ENCODE peak calls at places on chromosomes 2 and 18, in five cellular contexts. G is kidney, K is tibial artery, W is mesothelial cell of epicardium, M is uterus. D is an unnamed sample.

GRCh38 chr18:48674198-48674721 is 135.4 kb downstream of the CTIF start:
- DNase-seq in G (no peak), K (no peak), M (no peak), W (peak; percentile 2), D (no peak)

GRCh38 chr2:72544554-72544953 is 281.3 kb downstream of the EXOC6B start:
- DNase-seq in M (no peak), G (no peak), K (no peak), W (no peak), D (no peak)

GRCh38 chr18:76390452-76391035 is 104.5 kb downstream of the ZNF516 start:
- DNase-seq in G (no peak), M (peak; percentile 26), W (no peak), K (no peak), D (no peak)

GRCh38 chr2:69167469-69167822 is 154.5 kb downstream of the ANTXR1 start:
- DNase-seq in M (no peak), W (no peak), K (no peak), G (no peak), D (no peak)

GRCh38 chr18:7663305-7664023 is 96.3 kb downstream of the PTPRM start:
- DNase-seq in W (no peak), M (no peak), K (no peak), G (no peak), D (no peak)

GRCh38 chr18:49944681-49945080 is 131.3 kb upstream of the ACAA2 start:
- DNase-seq in K (no peak), W (no peak), M (no peak), G (no peak), D (no peak)

GRCh38 chr2:157523270-157524059 is 79.6 kb upstream of the CYTIP start:
- DNase-seq in G (no peak), W (no peak), M (no peak), K (no peak), D (no peak)

GRCh38 chr2:10993001-10993481 is 81.3 kb downstream of the KCNF1 start:
- DNase-seq in G (no peak), W (no peak), K (no peak), M (no peak), D (no peak)

GRCh38 chr18:43665239-43665788 is 388.0 kb upstream of the SYT4 start:
- DNase-seq in M (no peak), K (no peak), G (no peak), W (no peak), D (no peak)

GRCh38 chr2:189524746-189525145 is 55.8 kb downstream of the SLC40A1 start:
- DNase-seq in K (no peak), M (no peak), W (no peak), G (no peak), D (no peak)

GRCh38 chr18:25662247-25662646 is 310.3 kb upstream of the ZNF521 start:
- DNase-seq in W (no peak), G (no peak), K (no peak), M (no peak), D (no peak)

GRCh38 chr18:39958876-39959275 is 1996.2 kb upstream of the PIK3C3 start:
- DNase-seq in W (no peak), M (no peak), G (no peak), K (no peak), D (no peak)

GRCh38 chr2:214934006-214934405 is 124.5 kb upstream of the BARD1 start:
- DNase-seq in K (no peak), G (no peak), W (no peak), M (no peak), D (no peak)

GRCh38 chr18:2978626-2979025 is 34.3 kb downstream of the LPIN2 start:
- DNase-seq in W (no peak), K (no peak), G (no peak), M (no peak), D (no peak)

GRCh38 chr18:23077493-23078256 is 57.6 kb upstream of the CABLES1 start:
- DNase-seq in M (no peak), K (no peak), G (peak; percentile 23), W (no peak), D (no peak)
- TF ChIP-seq CTCF in M (no peak), K (no peak), G (peak; percentile 54), W (no peak), D (no peak)

DNA sequence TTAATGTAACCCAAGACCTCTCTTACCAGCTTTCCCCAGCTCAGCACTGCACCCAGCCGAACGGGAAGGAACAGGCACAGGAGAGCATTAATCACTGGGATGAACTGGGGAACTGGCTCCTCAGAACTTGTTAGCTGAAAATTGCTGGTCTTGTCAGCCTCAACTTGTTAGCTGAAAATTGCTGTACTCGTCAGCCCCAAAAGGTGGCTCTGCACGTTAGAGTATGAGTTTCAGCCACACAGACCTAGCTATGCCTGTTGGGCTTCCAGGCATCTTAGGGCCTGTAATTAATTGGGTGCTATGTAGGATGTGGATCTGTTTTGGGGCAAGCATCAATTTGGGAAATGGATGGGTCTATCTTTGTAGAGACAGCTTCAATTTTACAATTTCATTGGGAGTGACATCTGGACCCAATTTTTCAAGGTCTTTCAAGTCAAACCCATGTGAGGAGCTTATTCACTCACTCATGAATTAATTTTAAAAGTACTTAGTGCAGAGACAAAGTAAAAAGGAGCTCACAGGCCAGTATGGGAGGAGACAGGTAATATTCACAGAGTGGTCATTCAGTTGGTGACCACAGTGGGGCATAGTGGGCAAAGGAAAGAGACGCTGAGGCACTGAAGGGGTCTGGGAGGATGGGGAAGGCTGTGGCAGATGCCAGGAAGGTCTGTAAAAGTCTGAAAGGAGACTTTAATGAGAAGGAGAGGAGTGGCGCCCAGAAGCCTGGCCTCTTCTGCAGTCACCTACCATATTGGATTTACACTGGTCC is 75.8 kb downstream of the CD8B2 start:
- DNase-seq in G (no peak), M (no peak), K (no peak), W (no peak), D (no peak)
- TF ChIP-seq CTCF in G (peak; percentile 50), M (no peak), K (no peak), W (no peak), D (peak; percentile 28)

GRCh38 chr18:34511879-34512278 is 198.2 kb upstream of the DTNA start:
- DNase-seq in M (no peak), W (no peak), G (no peak), K (no peak), D (no peak)

GRCh38 chr18:34511435-34511834 is 198.7 kb upstream of the DTNA start:
- DNase-seq in G (no peak), K (no peak), M (no peak), W (no peak), D (no peak)

GRCh38 chr18:34514238-34514637 is 195.9 kb upstream of the DTNA start:
- DNase-seq in W (no peak), K (no peak), G (no peak), M (no peak), D (no peak)

GRCh38 chr18:34510926-34511325 is 199.2 kb upstream of the DTNA start:
- DNase-seq in M (no peak), K (no peak), G (no peak), W (no peak), D (no peak)

GRCh38 chr18:34514957-34515356 is 195.1 kb upstream of the DTNA start:
- DNase-seq in G (no peak), K (no peak), M (no peak), W (no peak), D (no peak)
- TF ChIP-seq CTCF in G (no peak), K (no peak), M (no peak), W (no peak), D (no peak)

DNA sequence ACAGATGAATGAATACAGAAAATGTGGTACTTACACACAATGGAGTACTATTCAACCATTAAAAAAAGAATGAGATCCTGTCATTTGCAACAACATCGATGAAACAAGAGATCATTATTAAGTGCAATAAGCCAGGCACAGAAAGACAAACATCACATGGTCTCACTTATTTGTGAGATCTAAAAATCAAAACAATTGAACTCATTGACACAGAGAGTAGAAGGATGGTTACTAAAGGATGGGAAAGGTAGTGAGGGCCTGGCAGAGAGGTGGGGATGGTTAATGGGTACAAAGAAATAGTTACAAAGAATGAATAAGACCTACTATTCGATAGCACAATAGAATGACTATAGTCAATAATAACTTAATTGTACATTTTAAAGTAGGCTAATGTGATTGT is 393.5 kb downstream of the SATB2 start:
- DNase-seq in M (no peak), W (no peak), G (no peak), K (no peak), D (no peak)
- TF ChIP-seq CTCF in M (no peak), W (no peak), G (no peak), K (no peak), D (no peak)

GRCh38 chr2:20916604-20917286 is 93.8 kb upstream of the LDAH start:
- DNase-seq in M (no peak), W (no peak), K (no peak), G (no peak), D (no peak)
- TF ChIP-seq CTCF in M (no peak), W (no peak), K (peak; percentile 26), G (peak; percentile 50), D (peak; percentile 27)

GRCh38 chr2:200422532-200423262 is 87.2 kb downstream of the KCTD18 start:
- DNase-seq in G (no peak), M (no peak), W (no peak), K (no peak), D (no peak)
- TF ChIP-seq CTCF in G (no peak), M (no peak), W (no peak), K (no peak), D (peak; percentile 39)

GRCh38 chr2:120921457-120921856 is 185.8 kb downstream of the GLI2 start:
- DNase-seq in W (no peak), G (no peak), M (no peak), K (no peak), D (no peak)
- TF ChIP-seq CTCF in W (no peak), G (no peak), M (no peak), K (no peak), D (no peak)